ENCODE peak calls at places on chromosome 2, in seven cellular contexts. One of them, this sample, is unnamed.

GRCh38 chr2:148592812-148593211 is 51.7 kb upstream of the EPC2 start:
- DNase-seq in hippocampal formation: no peak
- DNase-seq in pancreas: no peak
- DNase-seq in adipocyte: no peak
- DNase-seq in activated CD8-positive, alpha-beta memory T cell treated with anti-CD3 and anti-CD28 coated beads for 48 hours: no peak
- DNase-seq in posterior cingulate gyrus: no peak
- DNase-seq in thoracic aorta: no peak
- DNase-seq in this sample: no peak

GRCh38 chr2:191302459-191303155 is 57.4 kb downstream of the MYO1B start:
- DNase-seq in hippocampal formation: no peak
- DNase-seq in pancreas: no peak
- DNase-seq in adipocyte: no peak
- DNase-seq in activated CD8-positive, alpha-beta memory T cell treated with anti-CD3 and anti-CD28 coated beads for 48 hours: no peak
- DNase-seq in posterior cingulate gyrus: no peak
- DNase-seq in thoracic aorta: no peak
- DNase-seq in this sample: no peak

GRCh38 chr2:198639580-198639979 is 818.2 kb downstream of the SATB2 start:
- DNase-seq in hippocampal formation: no peak
- DNase-seq in pancreas: no peak
- DNase-seq in adipocyte: peak; percentile 36
- DNase-seq in activated CD8-positive, alpha-beta memory T cell treated with anti-CD3 and anti-CD28 coated beads for 48 hours: no peak
- DNase-seq in posterior cingulate gyrus: no peak
- DNase-seq in thoracic aorta: no peak
- DNase-seq in this sample: no peak

GRCh38 chr2:177693658-177694334 is 301.2 kb downstream of the AGPS start:
- DNase-seq in hippocampal formation: no peak
- DNase-seq in pancreas: no peak
- DNase-seq in adipocyte: no peak
- DNase-seq in activated CD8-positive, alpha-beta memory T cell treated with anti-CD3 and anti-CD28 coated beads for 48 hours: no peak
- DNase-seq in posterior cingulate gyrus: no peak
- DNase-seq in thoracic aorta: no peak
- DNase-seq in this sample: no peak

GRCh38 chr2:64979744-64980143 is 9.5 kb upstream of the SLC1A4 start:
- DNase-seq in hippocampal formation: no peak
- DNase-seq in pancreas: no peak
- DNase-seq in adipocyte: no peak
- DNase-seq in activated CD8-positive, alpha-beta memory T cell treated with anti-CD3 and anti-CD28 coated beads for 48 hours: no peak
- DNase-seq in posterior cingulate gyrus: no peak
- DNase-seq in thoracic aorta: no peak
- DNase-seq in this sample: no peak

GRCh38 chr2:144042751-144043150 is 477.2 kb downstream of the ZEB2 start:
- DNase-seq in hippocampal formation: no peak
- DNase-seq in pancreas: no peak
- DNase-seq in adipocyte: no peak
- DNase-seq in activated CD8-positive, alpha-beta memory T cell treated with anti-CD3 and anti-CD28 coated beads for 48 hours: no peak
- DNase-seq in posterior cingulate gyrus: no peak
- DNase-seq in thoracic aorta: no peak
- DNase-seq in this sample: no peak

GRCh38 chr2:21930224-21930623 is 806.5 kb downstream of the TDRD15 start:
- DNase-seq in hippocampal formation: peak; percentile 2
- DNase-seq in pancreas: no peak
- DNase-seq in adipocyte: no peak
- DNase-seq in activated CD8-positive, alpha-beta memory T cell treated with anti-CD3 and anti-CD28 coated beads for 48 hours: no peak
- DNase-seq in posterior cingulate gyrus: peak; percentile 9
- DNase-seq in thoracic aorta: no peak
- DNase-seq in this sample: no peak

GRCh38 chr2:136932700-136933099 is 167.4 kb downstream of the THSD7B start:
- DNase-seq in hippocampal formation: no peak
- DNase-seq in pancreas: no peak
- DNase-seq in adipocyte: peak; percentile 5
- DNase-seq in activated CD8-positive, alpha-beta memory T cell treated with anti-CD3 and anti-CD28 coated beads for 48 hours: no peak
- DNase-seq in posterior cingulate gyrus: no peak
- DNase-seq in thoracic aorta: no peak
- DNase-seq in this sample: no peak

GRCh38 chr2:163664610-163665009 is 71.2 kb downstream of the FIGN start:
- DNase-seq in hippocampal formation: no peak
- DNase-seq in pancreas: no peak
- DNase-seq in adipocyte: peak; percentile 79
- DNase-seq in activated CD8-positive, alpha-beta memory T cell treated with anti-CD3 and anti-CD28 coated beads for 48 hours: no peak
- DNase-seq in posterior cingulate gyrus: no peak
- DNase-seq in thoracic aorta: no peak
- DNase-seq in this sample: no peak

GRCh38 chr2:218209078-218209477 is 7.9 kb upstream of the ARPC2 start:
- DNase-seq in hippocampal formation: no peak
- DNase-seq in pancreas: no peak
- DNase-seq in adipocyte: no peak
- DNase-seq in activated CD8-positive, alpha-beta memory T cell treated with anti-CD3 and anti-CD28 coated beads for 48 hours: no peak
- DNase-seq in posterior cingulate gyrus: no peak
- DNase-seq in thoracic aorta: no peak
- DNase-seq in this sample: no peak

GRCh38 chr2:127568128-127568527 is 32.6 kb downstream of the MYO7B start:
- DNase-seq in hippocampal formation: no peak
- DNase-seq in pancreas: no peak
- DNase-seq in adipocyte: no peak
- DNase-seq in activated CD8-positive, alpha-beta memory T cell treated with anti-CD3 and anti-CD28 coated beads for 48 hours: no peak
- DNase-seq in posterior cingulate gyrus: no peak
- DNase-seq in thoracic aorta: no peak
- DNase-seq in this sample: no peak

GRCh38 chr2:171403181-171403580 is 30.6 kb downstream of the METTL8 start:
- DNase-seq in hippocampal formation: no peak
- DNase-seq in pancreas: no peak
- DNase-seq in adipocyte: no peak
- DNase-seq in activated CD8-positive, alpha-beta memory T cell treated with anti-CD3 and anti-CD28 coated beads for 48 hours: no peak
- DNase-seq in posterior cingulate gyrus: no peak
- DNase-seq in thoracic aorta: no peak
- DNase-seq in this sample: no peak

GRCh38 chr2:36741188-36741587 is 44.7 kb downstream of the VIT start:
- DNase-seq in hippocampal formation: no peak
- DNase-seq in pancreas: no peak
- DNase-seq in adipocyte: no peak
- DNase-seq in activated CD8-positive, alpha-beta memory T cell treated with anti-CD3 and anti-CD28 coated beads for 48 hours: no peak
- DNase-seq in posterior cingulate gyrus: no peak
- DNase-seq in thoracic aorta: no peak
- DNase-seq in this sample: no peak

GRCh38 chr2:72619622-72620021 is 206.2 kb downstream of the EXOC6B start:
- DNase-seq in hippocampal formation: no peak
- DNase-seq in pancreas: no peak
- DNase-seq in adipocyte: no peak
- DNase-seq in activated CD8-positive, alpha-beta memory T cell treated with anti-CD3 and anti-CD28 coated beads for 48 hours: no peak
- DNase-seq in posterior cingulate gyrus: no peak
- DNase-seq in thoracic aorta: no peak
- DNase-seq in this sample: no peak

GRCh38 chr2:112229365-112229764 is 25.5 kb downstream of the ZC3H8 start:
- DNase-seq in hippocampal formation: no peak
- DNase-seq in pancreas: peak; percentile 89
- DNase-seq in adipocyte: peak; percentile 14
- DNase-seq in activated CD8-positive, alpha-beta memory T cell treated with anti-CD3 and anti-CD28 coated beads for 48 hours: no peak
- DNase-seq in posterior cingulate gyrus: no peak
- DNase-seq in thoracic aorta: no peak
- DNase-seq in this sample: no peak

GRCh38 chr2:44741507-44741906 is 200.0 kb upstream of the SIX3 start:
- DNase-seq in hippocampal formation: no peak
- DNase-seq in pancreas: no peak
- DNase-seq in adipocyte: no peak
- DNase-seq in activated CD8-positive, alpha-beta memory T cell treated with anti-CD3 and anti-CD28 coated beads for 48 hours: no peak
- DNase-seq in posterior cingulate gyrus: no peak
- DNase-seq in thoracic aorta: no peak
- DNase-seq in this sample: no peak

GRCh38 chr2:219430633-219431615 is 3.7 kb upstream of the SPEG start:
- DNase-seq in hippocampal formation: peak; percentile 9
- DNase-seq in pancreas: no peak
- DNase-seq in adipocyte: peak; percentile 72
- DNase-seq in activated CD8-positive, alpha-beta memory T cell treated with anti-CD3 and anti-CD28 coated beads for 48 hours: no peak
- DNase-seq in posterior cingulate gyrus: no peak
- DNase-seq in thoracic aorta: no peak
- DNase-seq in this sample: no peak

GRCh38 chr2:229616433-229616832 is 97.9 kb downstream of the DNER start:
- DNase-seq in hippocampal formation: no peak
- DNase-seq in pancreas: no peak
- DNase-seq in adipocyte: no peak
- DNase-seq in activated CD8-positive, alpha-beta memory T cell treated with anti-CD3 and anti-CD28 coated beads for 48 hours: no peak
- DNase-seq in posterior cingulate gyrus: no peak
- DNase-seq in thoracic aorta: no peak
- DNase-seq in this sample: no peak

GRCh38 chr2:178700922-178701342 is 106.3 kb downstream of the TTN start:
- DNase-seq in hippocampal formation: no peak
- DNase-seq in pancreas: no peak
- DNase-seq in adipocyte: peak; percentile 68
- DNase-seq in activated CD8-positive, alpha-beta memory T cell treated with anti-CD3 and anti-CD28 coated beads for 48 hours: no peak
- DNase-seq in posterior cingulate gyrus: no peak
- DNase-seq in thoracic aorta: no peak
- DNase-seq in this sample: no peak

GRCh38 chr2:173571021-173571821 is 216.5 kb downstream of the CDCA7 start:
- DNase-seq in hippocampal formation: peak; percentile 37
- DNase-seq in pancreas: peak; percentile 4
- DNase-seq in adipocyte: peak; percentile 40
- DNase-seq in activated CD8-positive, alpha-beta memory T cell treated with anti-CD3 and anti-CD28 coated beads for 48 hours: no peak
- DNase-seq in posterior cingulate gyrus: peak; percentile 6
- DNase-seq in thoracic aorta: no peak
- DNase-seq in this sample: no peak

GRCh38 chr2:74597456-74597855 is 42.9 kb downstream of the DOK1 start:
- DNase-seq in hippocampal formation: no peak
- DNase-seq in pancreas: no peak
- DNase-seq in adipocyte: no peak
- DNase-seq in activated CD8-positive, alpha-beta memory T cell treated with anti-CD3 and anti-CD28 coated beads for 48 hours: no peak
- DNase-seq in posterior cingulate gyrus: no peak
- DNase-seq in thoracic aorta: no peak
- DNase-seq in this sample: no peak

GRCh38 chr2:191696001-191696400 is 18.1 kb downstream of the NABP1 start:
- DNase-seq in hippocampal formation: no peak
- DNase-seq in pancreas: no peak
- DNase-seq in adipocyte: peak; percentile 59
- DNase-seq in activated CD8-positive, alpha-beta memory T cell treated with anti-CD3 and anti-CD28 coated beads for 48 hours: no peak
- DNase-seq in posterior cingulate gyrus: no peak
- DNase-seq in thoracic aorta: no peak
- DNase-seq in this sample: no peak

GRCh38 chr2:127626917-127627739 is 18.8 kb upstream of the GPR17 start:
- DNase-seq in hippocampal formation: no peak
- DNase-seq in pancreas: no peak
- DNase-seq in adipocyte: no peak
- DNase-seq in activated CD8-positive, alpha-beta memory T cell treated with anti-CD3 and anti-CD28 coated beads for 48 hours: no peak
- DNase-seq in posterior cingulate gyrus: no peak
- DNase-seq in thoracic aorta: no peak
- DNase-seq in this sample: peak; percentile 63

GRCh38 chr2:98882368-98882767 is 53.7 kb downstream of the CRACDL start:
- DNase-seq in hippocampal formation: no peak
- DNase-seq in pancreas: no peak
- DNase-seq in adipocyte: no peak
- DNase-seq in activated CD8-positive, alpha-beta memory T cell treated with anti-CD3 and anti-CD28 coated beads for 48 hours: no peak
- DNase-seq in posterior cingulate gyrus: no peak
- DNase-seq in thoracic aorta: no peak
- DNase-seq in this sample: no peak

GRCh38 chr2:1739322-1739957 is 4.9 kb downstream of the PXDN start:
- DNase-seq in hippocampal formation: no peak
- DNase-seq in pancreas: no peak
- DNase-seq in adipocyte: no peak
- DNase-seq in activated CD8-positive, alpha-beta memory T cell treated with anti-CD3 and anti-CD28 coated beads for 48 hours: no peak
- DNase-seq in posterior cingulate gyrus: no peak
- DNase-seq in thoracic aorta: no peak
- DNase-seq in this sample: no peak

GRCh38 chr2:158043181-158043948 is 58.3 kb upstream of the UPP2 start:
- DNase-seq in hippocampal formation: no peak
- DNase-seq in pancreas: no peak
- DNase-seq in adipocyte: no peak
- DNase-seq in activated CD8-positive, alpha-beta memory T cell treated with anti-CD3 and anti-CD28 coated beads for 48 hours: no peak
- DNase-seq in posterior cingulate gyrus: no peak
- DNase-seq in thoracic aorta: no peak
- DNase-seq in this sample: no peak

GRCh38 chr2:144102386-144102785 is 417.5 kb downstream of the ZEB2 start:
- DNase-seq in hippocampal formation: no peak
- DNase-seq in pancreas: no peak
- DNase-seq in adipocyte: no peak
- DNase-seq in activated CD8-positive, alpha-beta memory T cell treated with anti-CD3 and anti-CD28 coated beads for 48 hours: no peak
- DNase-seq in posterior cingulate gyrus: no peak
- DNase-seq in thoracic aorta: no peak
- DNase-seq in this sample: no peak

GRCh38 chr2:60432202-60432601 is 121.3 kb downstream of the BCL11A start:
- DNase-seq in hippocampal formation: no peak
- DNase-seq in pancreas: no peak
- DNase-seq in adipocyte: no peak
- DNase-seq in activated CD8-positive, alpha-beta memory T cell treated with anti-CD3 and anti-CD28 coated beads for 48 hours: no peak
- DNase-seq in posterior cingulate gyrus: no peak
- DNase-seq in thoracic aorta: no peak
- DNase-seq in this sample: no peak

GRCh38 chr2:38933653-38934052 is 44.0 kb downstream of the ARHGEF33 start:
- DNase-seq in hippocampal formation: no peak
- DNase-seq in pancreas: no peak
- DNase-seq in adipocyte: peak; percentile 53
- DNase-seq in activated CD8-positive, alpha-beta memory T cell treated with anti-CD3 and anti-CD28 coated beads for 48 hours: no peak
- DNase-seq in posterior cingulate gyrus: no peak
- DNase-seq in thoracic aorta: no peak
- DNase-seq in this sample: no peak

GRCh38 chr2:215548714-215549113 is 112.8 kb upstream of the FN1 start:
- DNase-seq in hippocampal formation: no peak
- DNase-seq in pancreas: no peak
- DNase-seq in adipocyte: peak; percentile 44
- DNase-seq in activated CD8-positive, alpha-beta memory T cell treated with anti-CD3 and anti-CD28 coated beads for 48 hours: no peak
- DNase-seq in posterior cingulate gyrus: no peak
- DNase-seq in thoracic aorta: no peak
- DNase-seq in this sample: no peak

GRCh38 chr2:117603569-117603968 is 210.9 kb upstream of the DDX18 start:
- DNase-seq in hippocampal formation: no peak
- DNase-seq in pancreas: no peak
- DNase-seq in adipocyte: no peak
- DNase-seq in activated CD8-positive, alpha-beta memory T cell treated with anti-CD3 and anti-CD28 coated beads for 48 hours: no peak
- DNase-seq in posterior cingulate gyrus: no peak
- DNase-seq in thoracic aorta: no peak
- DNase-seq in this sample: no peak

This sample was measured in ascending aorta.